ENCODE peak calls at places on chromosomes 5 and 9, in six cellular contexts. Y is IMR-90, C is GM12878, U is K562, G is HepG2, R is A549. T is an unnamed sample.

GRCh38 chr9:128969491-128969890 is 22.0 kb downstream of the NUP188 start:
- DNase-seq in G (no peak), U (no peak), C (no peak), Y (peak), R (no peak), T (no peak)

GRCh38 chr9:124427281-124427680 is 12.0 kb upstream of the PSMB7 start:
- DNase-seq in G (no peak), U (no peak), R (no peak), C (no peak), Y (no peak), T (no peak)

GRCh38 chr9:23739753-23740152 is 86.3 kb downstream of the ELAVL2 start:
- DNase-seq in R (no peak), C (no peak), G (no peak), Y (no peak), U (no peak), T (no peak)

GRCh38 chr5:115949096-115949495 is 13.2 kb upstream of the LVRN start:
- DNase-seq in C (no peak), G (no peak), U (no peak), R (no peak), Y (peak), T (no peak)

GRCh38 chr5:5025098-5025773 is 114.9 kb upstream of the ADAMTS16 start:
- DNase-seq in R (no peak), C (no peak), U (no peak), G (no peak), Y (no peak), T (no peak)

GRCh38 chr9:136147038-136147889 is 28.6 kb upstream of the TMEM250 start:
- DNase-seq in G (no peak), U (no peak), R (no peak), Y (no peak), C (no peak), T (no peak)

GRCh38 chr9:68678430-68678829 is 26.6 kb upstream of the PIP5K1B start:
- DNase-seq in C (no peak), R (no peak), Y (peak), U (peak), G (peak), T (peak)

GRCh38 chr9:129584136-129584535 is 36.8 kb downstream of the C9orf50 start:
- DNase-seq in G (peak), C (peak), Y (peak), R (peak), U (peak), T (peak)

GRCh38 chr5:130966990-130967389 is 198.1 kb downstream of the HINT1 start:
- DNase-seq in C (no peak), G (no peak), Y (no peak), R (no peak), U (no peak), T (no peak)

GRCh38 chr9:34171753-34172535 is 6.9 kb upstream of the UBAP1 start:
- DNase-seq in G (no peak), Y (no peak), C (no peak), U (no peak), R (no peak), T (no peak)

GRCh38 chr9:82334286-82334685 is 345.7 kb downstream of the SPATA31D1 start:
- DNase-seq in G (no peak), Y (peak), R (no peak), U (no peak), C (no peak), T (no peak)

GRCh38 chr5:101163088-101163487 is 260.0 kb upstream of the ST8SIA4 start:
- DNase-seq in R (no peak), C (no peak), Y (no peak), G (no peak), U (no peak), T (no peak)

GRCh38 chr5:54007822-54008777 is 302.3 kb downstream of the ARL15 start:
- DNase-seq in R (peak), C (no peak), G (peak), U (no peak), Y (peak), T (no peak)

GRCh38 chr5:175573493-175574269 is 84.2 kb upstream of the HRH2 start:
- DNase-seq in R (no peak), G (no peak), Y (no peak), U (no peak), C (no peak), T (no peak)

GRCh38 chr9:79809931-79810330 is 238.2 kb downstream of the TLE4 start:
- DNase-seq in C (no peak), G (no peak), U (no peak), R (peak), Y (peak), T (no peak)
- TF ChIP-seq BHLHE40 in C (no peak), G (no peak), U (no peak), R (no peak), Y (no peak), T (no peak)

GRCh38 chr5:140166911-140167310 is 8.1 kb upstream of the CYSTM1 start:
- DNase-seq in Y (no peak), G (no peak), C (no peak), R (no peak), U (no peak), T (no peak)
- TF ChIP-seq BHLHE40 in Y (no peak), G (no peak), C (no peak), R (no peak), U (no peak), T (no peak)

GRCh38 chr9:8114826-8115225 is 315.2 kb upstream of the DMAC1 start:
- DNase-seq in Y (no peak), R (no peak), G (no peak), C (no peak), U (no peak), T (no peak)

DNA sequence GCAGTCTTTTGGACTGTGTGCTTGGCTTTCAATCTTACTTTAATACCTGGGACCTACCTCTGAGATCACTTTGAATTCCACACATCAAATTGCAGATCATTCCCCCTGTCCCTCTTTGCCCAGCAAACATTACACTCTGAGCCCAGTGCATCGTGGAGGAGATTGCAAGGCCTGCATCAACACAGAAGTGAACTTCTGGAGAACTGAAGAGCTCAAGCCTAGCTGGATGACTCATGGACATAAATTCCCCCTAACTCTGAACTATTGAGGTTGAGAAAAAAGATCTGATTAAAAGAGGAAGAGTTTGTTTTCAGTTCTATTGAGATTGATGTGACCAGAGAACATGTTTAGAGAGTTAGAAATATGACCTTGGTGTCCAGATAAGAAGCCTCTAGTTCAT is 316.0 kb upstream of the DMAC1 start:
- DNase-seq in U (no peak), R (no peak), C (no peak), G (no peak), Y (no peak), T (no peak)
- TF ChIP-seq BHLHE40 in U (no peak), R (no peak), C (no peak), G (no peak), Y (no peak), T (no peak)

DNA sequence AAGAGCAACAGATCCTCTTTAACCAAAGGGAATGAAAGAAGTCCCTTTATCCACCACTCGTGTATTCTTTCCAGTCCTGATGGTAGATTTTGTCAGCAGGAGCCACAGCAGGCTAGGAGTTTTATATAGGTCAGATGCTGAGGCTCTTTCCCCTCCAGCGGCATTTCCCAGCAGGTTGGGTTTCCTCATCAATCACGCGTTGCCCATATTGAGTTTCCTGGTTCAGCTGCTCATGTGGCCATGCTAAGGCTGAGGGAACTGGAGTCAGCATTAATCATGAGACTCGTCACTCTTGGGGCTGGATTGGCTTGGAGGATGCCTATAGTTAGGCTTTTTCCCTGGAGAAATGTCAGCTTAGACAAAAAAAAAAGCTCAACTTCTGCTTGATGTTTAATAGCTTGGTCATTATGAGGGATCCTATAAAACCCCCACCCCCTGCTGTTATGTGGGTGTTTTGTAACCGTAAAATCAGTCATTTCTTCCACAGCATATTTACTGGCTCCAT is 193.4 kb upstream of the GAS1 start:
- DNase-seq in Y (no peak), U (no peak), G (no peak), R (no peak), C (no peak), T (peak)
- TF ChIP-seq BHLHE40 in Y (no peak), U (no peak), G (no peak), R (no peak), C (no peak), T (no peak)

GRCh38 chr5:139642891-139643871 is 5.0 kb upstream of the CXXC5 start:
- DNase-seq in Y (no peak), C (no peak), G (peak), U (no peak), R (no peak), T (no peak)
- TF ChIP-seq BHLHE40 in Y (no peak), C (no peak), G (peak), U (no peak), R (no peak), T (no peak)

DNA sequence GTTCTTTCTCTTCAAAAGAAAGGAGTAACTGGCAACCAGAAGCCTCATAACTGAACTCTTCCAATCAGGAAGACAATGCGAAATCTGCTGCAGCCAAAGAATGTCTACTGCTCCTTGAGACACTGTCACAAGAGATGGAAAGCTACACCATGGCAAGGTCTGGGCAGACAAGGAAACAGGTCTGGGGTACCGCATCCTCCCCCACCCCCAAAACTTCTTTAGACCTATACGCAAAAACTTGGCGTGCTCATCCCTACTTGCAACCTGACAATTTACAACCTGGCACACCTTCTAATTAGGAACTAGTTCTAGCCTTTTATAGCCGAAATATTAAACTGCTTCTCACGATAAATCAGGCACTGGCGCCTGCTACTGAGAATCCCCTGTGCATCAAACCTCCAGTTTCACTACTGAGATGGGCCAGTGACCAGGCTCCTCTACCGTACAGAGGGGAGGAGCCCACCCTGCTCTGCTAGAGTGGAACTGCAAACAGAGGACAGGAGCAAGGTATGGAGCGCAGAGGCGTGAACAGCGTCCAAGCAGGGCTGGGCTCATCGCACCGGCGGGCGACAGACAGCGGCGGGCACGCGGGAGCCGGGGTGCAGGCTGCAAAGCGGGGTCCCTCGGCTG is 843 bp downstream of the PLPP1 start:
- DNase-seq in Y (peak), C (peak), U (no peak), R (peak), G (peak), T (peak)
- TF ChIP-seq BHLHE40 in Y (no peak), C (no peak), U (no peak), R (no peak), G (peak), T (no peak)

DNA sequence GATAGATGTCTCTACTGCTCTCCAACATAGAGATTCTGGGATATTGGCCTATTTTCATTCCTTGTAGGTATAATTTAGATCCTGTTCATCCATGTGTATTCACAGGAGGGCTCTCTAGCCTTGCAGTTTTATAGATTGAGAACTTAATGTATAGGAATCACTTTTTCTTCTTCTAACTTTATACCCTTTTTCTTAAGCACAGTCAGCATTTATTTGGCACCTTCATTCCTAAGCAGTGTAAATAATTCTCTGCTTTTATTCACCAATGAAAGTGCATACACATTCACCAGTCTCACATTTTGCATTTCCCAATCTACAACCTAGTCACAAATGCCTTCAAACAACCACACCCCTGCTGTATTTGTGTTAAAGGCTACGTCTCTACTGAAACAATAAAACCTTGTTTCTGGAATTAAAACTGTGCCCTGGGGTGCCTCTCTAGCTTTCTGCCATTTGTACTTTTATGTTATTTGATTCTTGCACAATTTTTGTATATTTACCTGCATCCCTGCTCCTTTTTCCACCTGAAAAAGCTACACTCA is 49.3 kb downstream of the NREP start:
- DNase-seq in C (no peak), G (no peak), U (no peak), Y (no peak), R (no peak), T (no peak)
- TF ChIP-seq BHLHE40 in C (no peak), G (no peak), U (no peak), Y (no peak), R (no peak), T (no peak)

GRCh38 chr5:1336106-1336561 is 8.8 kb downstream of the CLPTM1L start:
- DNase-seq in R (no peak), U (no peak), G (no peak), C (no peak), Y (no peak), T (no peak)
- TF ChIP-seq BHLHE40 in R (no peak), U (no peak), G (no peak), C (no peak), Y (no peak), T (no peak)

DNA sequence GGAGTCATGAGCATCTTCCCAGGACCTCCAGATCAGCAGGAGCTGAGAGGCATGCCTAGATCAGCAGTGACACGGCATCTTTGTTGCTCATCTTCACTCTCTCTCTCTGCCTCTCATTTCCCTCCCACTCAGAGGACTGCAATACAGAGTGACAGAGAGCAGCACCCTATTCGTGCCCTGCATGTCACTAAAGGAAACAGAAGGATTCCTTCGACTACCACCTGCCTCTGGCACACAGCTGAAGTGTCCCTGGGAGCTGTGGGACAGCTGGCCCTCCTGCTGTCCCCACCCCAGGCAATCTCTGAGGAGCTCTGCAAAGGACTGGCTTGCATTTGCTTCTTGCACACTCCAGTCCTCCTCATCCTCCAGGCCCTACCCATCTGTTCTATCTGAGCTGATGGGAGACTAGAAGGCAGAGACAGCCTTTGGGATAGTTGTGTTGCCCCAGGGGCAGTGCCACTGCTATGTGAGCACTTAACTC is 167.8 kb upstream of the MAP1B start:
- DNase-seq in R (peak), Y (no peak), C (no peak), G (no peak), U (no peak), T (no peak)
- TF ChIP-seq BHLHE40 in R (no peak), Y (no peak), C (no peak), G (no peak), U (no peak), T (no peak)